ENCODE peak calls at places on chromosomes 6 and 20, in seven cellular contexts. One of them, this sample, is unnamed.

GRCh38 chr6:127118505-127119360 is at the start of gene RSPO3:
- DNase-seq in IMR-90: peak
- DNase-seq in H1: no peak
- DNase-seq in trophoblast cell: no peak
- DNase-seq in neuronal stem cell: peak
- DNase-seq in mesendoderm: peak
- DNase-seq in H9: peak
- DNase-seq in this sample: peak

GRCh38 chr6:79466222-79466834 is 70.9 kb downstream of the LCA5 start:
- DNase-seq in IMR-90: peak
- DNase-seq in neuronal stem cell: peak
- DNase-seq in trophoblast cell: no peak
- DNase-seq in mesendoderm: peak
- DNase-seq in H1: no peak
- DNase-seq in H9: no peak
- DNase-seq in this sample: peak

GRCh38 chr6:160039441-160039840 is 70.6 kb downstream of the IGF2R start:
- DNase-seq in H9: no peak
- DNase-seq in neuronal stem cell: no peak
- DNase-seq in mesendoderm: no peak
- DNase-seq in trophoblast cell: no peak
- DNase-seq in IMR-90: no peak
- DNase-seq in H1: no peak
- DNase-seq in this sample: no peak

GRCh38 chr20:20366896-20367680 is 816 bp upstream of the INSM1 start:
- DNase-seq in trophoblast cell: no peak
- DNase-seq in H9: peak
- DNase-seq in H1: no peak
- DNase-seq in IMR-90: no peak
- DNase-seq in mesendoderm: peak
- DNase-seq in neuronal stem cell: peak
- DNase-seq in this sample: no peak

GRCh38 chr20:54820392-54820791 is 345.0 kb downstream of the DOK5 start:
- DNase-seq in neuronal stem cell: no peak
- DNase-seq in IMR-90: no peak
- DNase-seq in H9: no peak
- DNase-seq in trophoblast cell: no peak
- DNase-seq in mesendoderm: no peak
- DNase-seq in H1: no peak
- DNase-seq in this sample: no peak

GRCh38 chr6:139027620-139028182 is 844 bp upstream of the ABRACL start:
- DNase-seq in neuronal stem cell: no peak
- DNase-seq in H1: no peak
- DNase-seq in H9: peak
- DNase-seq in IMR-90: peak
- DNase-seq in trophoblast cell: no peak
- DNase-seq in mesendoderm: peak
- DNase-seq in this sample: peak

GRCh38 chr6:17204548-17204947 is 76.6 kb upstream of the RBM24 start:
- DNase-seq in trophoblast cell: no peak
- DNase-seq in neuronal stem cell: no peak
- DNase-seq in H9: no peak
- DNase-seq in H1: no peak
- DNase-seq in mesendoderm: no peak
- DNase-seq in IMR-90: no peak
- DNase-seq in this sample: no peak

GRCh38 chr6:123802697-123803455 is 789 bp upstream of the NKAIN2 start:
- DNase-seq in neuronal stem cell: peak
- DNase-seq in IMR-90: peak
- DNase-seq in mesendoderm: peak
- DNase-seq in H1: peak
- DNase-seq in H9: peak
- DNase-seq in trophoblast cell: peak
- DNase-seq in this sample: peak

GRCh38 chr6:165001502-165002157 is 307.8 kb downstream of the C6orf118 start:
- DNase-seq in neuronal stem cell: no peak
- DNase-seq in H9: no peak
- DNase-seq in H1: no peak
- DNase-seq in IMR-90: no peak
- DNase-seq in trophoblast cell: no peak
- DNase-seq in mesendoderm: no peak
- DNase-seq in this sample: no peak

GRCh38 chr20:62117362-62117646 is 5.0 kb upstream of the LSM14B start:
- DNase-seq in trophoblast cell: no peak
- DNase-seq in H9: no peak
- DNase-seq in neuronal stem cell: no peak
- DNase-seq in mesendoderm: peak
- DNase-seq in H1: no peak
- DNase-seq in IMR-90: no peak
- DNase-seq in this sample: no peak

GRCh38 chr20:63082308-63082938 is 75.7 kb upstream of the BHLHE23 start:
- DNase-seq in mesendoderm: peak
- DNase-seq in trophoblast cell: peak
- DNase-seq in H1: no peak
- DNase-seq in H9: peak
- DNase-seq in IMR-90: peak
- DNase-seq in neuronal stem cell: peak
- DNase-seq in this sample: no peak

GRCh38 chr6:118588626-118589025 is 40.5 kb downstream of the PLN start:
- DNase-seq in IMR-90: peak
- DNase-seq in trophoblast cell: no peak
- DNase-seq in H9: no peak
- DNase-seq in H1: no peak
- DNase-seq in mesendoderm: no peak
- DNase-seq in neuronal stem cell: no peak
- DNase-seq in this sample: no peak

GRCh38 chr6:136173519-136174507 is 76.3 kb downstream of the MTFR2 start:
- DNase-seq in mesendoderm: peak
- DNase-seq in H9: no peak
- DNase-seq in IMR-90: peak
- DNase-seq in trophoblast cell: peak
- DNase-seq in H1: no peak
- DNase-seq in neuronal stem cell: no peak
- DNase-seq in this sample: peak

GRCh38 chr6:87155920-87156600 is 695 bp downstream of the ZNF292 start:
- DNase-seq in H9: peak
- DNase-seq in H1: no peak
- DNase-seq in neuronal stem cell: peak
- DNase-seq in mesendoderm: peak
- DNase-seq in trophoblast cell: peak
- DNase-seq in IMR-90: peak
- DNase-seq in this sample: peak

GRCh38 chr20:56411759-56412472 is at the start of gene CASS4:
- DNase-seq in trophoblast cell: no peak
- DNase-seq in IMR-90: peak
- DNase-seq in H9: no peak
- DNase-seq in neuronal stem cell: no peak
- DNase-seq in H1: no peak
- DNase-seq in mesendoderm: no peak
- DNase-seq in this sample: peak

GRCh38 chr6:5529015-5529414 is 267.7 kb downstream of the FARS2 start:
- DNase-seq in H9: no peak
- DNase-seq in mesendoderm: no peak
- DNase-seq in IMR-90: peak
- DNase-seq in H1: no peak
- DNase-seq in neuronal stem cell: no peak
- DNase-seq in trophoblast cell: no peak
- DNase-seq in this sample: no peak

GRCh38 chr6:24923885-24924401 is 11.8 kb downstream of the RIPOR2 start:
- DNase-seq in trophoblast cell: no peak
- DNase-seq in H9: peak
- DNase-seq in H1: no peak
- DNase-seq in neuronal stem cell: no peak
- DNase-seq in IMR-90: no peak
- DNase-seq in mesendoderm: peak
- DNase-seq in this sample: no peak

GRCh38 chr6:54805077-54805476 is 41.5 kb upstream of the FAM83B start:
- DNase-seq in H1: no peak
- DNase-seq in trophoblast cell: no peak
- DNase-seq in neuronal stem cell: no peak
- DNase-seq in IMR-90: peak
- DNase-seq in mesendoderm: peak
- DNase-seq in H9: no peak
- DNase-seq in this sample: no peak

GRCh38 chr6:17392978-17393334 is 439 bp upstream of the CAP2 start:
- DNase-seq in neuronal stem cell: no peak
- DNase-seq in trophoblast cell: no peak
- DNase-seq in H1: no peak
- DNase-seq in mesendoderm: no peak
- DNase-seq in H9: no peak
- DNase-seq in IMR-90: no peak
- DNase-seq in this sample: no peak

GRCh38 chr6:8857160-8857559 is 421.8 kb upstream of the SLC35B3 start:
- DNase-seq in H9: no peak
- DNase-seq in H1: no peak
- DNase-seq in mesendoderm: no peak
- DNase-seq in neuronal stem cell: no peak
- DNase-seq in trophoblast cell: no peak
- DNase-seq in IMR-90: no peak
- DNase-seq in this sample: no peak

GRCh38 chr20:57905448-57905847 is 195.6 kb upstream of the PMEPA1 start:
- DNase-seq in neuronal stem cell: no peak
- DNase-seq in H1: no peak
- DNase-seq in IMR-90: no peak
- DNase-seq in trophoblast cell: no peak
- DNase-seq in mesendoderm: no peak
- DNase-seq in H9: no peak
- DNase-seq in this sample: no peak

GRCh38 chr20:48904566-48905321 is 16.8 kb upstream of the ARFGEF2 start:
- DNase-seq in H1: no peak
- DNase-seq in neuronal stem cell: peak
- DNase-seq in IMR-90: peak
- DNase-seq in H9: peak
- DNase-seq in trophoblast cell: peak
- DNase-seq in mesendoderm: peak
- DNase-seq in this sample: peak

GRCh38 chr6:40672118-40672517 is 85.0 kb upstream of the LRFN2 start:
- DNase-seq in H1: no peak
- DNase-seq in H9: no peak
- DNase-seq in trophoblast cell: no peak
- DNase-seq in neuronal stem cell: no peak
- DNase-seq in IMR-90: no peak
- DNase-seq in mesendoderm: peak
- DNase-seq in this sample: no peak
- H2BK120ac ChIP-seq in H1: no peak
- H2BK120ac ChIP-seq in H9: no peak
- H2BK120ac ChIP-seq in trophoblast cell: no peak
- H2BK120ac ChIP-seq in neuronal stem cell: no peak
- H2BK120ac ChIP-seq in IMR-90: no peak
- H2BK120ac ChIP-seq in mesendoderm: no peak
- H2BK120ac ChIP-seq in this sample: no peak

GRCh38 chr6:142914371-142914770 is 30.6 kb downstream of the HIVEP2 start:
- DNase-seq in trophoblast cell: no peak
- DNase-seq in H1: no peak
- DNase-seq in H9: no peak
- DNase-seq in neuronal stem cell: no peak
- DNase-seq in mesendoderm: no peak
- DNase-seq in IMR-90: no peak
- DNase-seq in this sample: no peak

GRCh38 chr6:142912125-142912524 is 32.9 kb downstream of the HIVEP2 start:
- DNase-seq in neuronal stem cell: no peak
- DNase-seq in H1: no peak
- DNase-seq in IMR-90: no peak
- DNase-seq in H9: no peak
- DNase-seq in mesendoderm: no peak
- DNase-seq in trophoblast cell: no peak
- DNase-seq in this sample: no peak

GRCh38 chr6:142913511-142914047 is 31.4 kb downstream of the HIVEP2 start:
- DNase-seq in trophoblast cell: peak
- DNase-seq in IMR-90: no peak
- DNase-seq in H1: no peak
- DNase-seq in H9: no peak
- DNase-seq in mesendoderm: no peak
- DNase-seq in neuronal stem cell: no peak
- DNase-seq in this sample: no peak

GRCh38 chr6:142911395-142911794 is 33.6 kb downstream of the HIVEP2 start:
- DNase-seq in H9: no peak
- DNase-seq in neuronal stem cell: no peak
- DNase-seq in H1: no peak
- DNase-seq in trophoblast cell: no peak
- DNase-seq in IMR-90: no peak
- DNase-seq in mesendoderm: no peak
- DNase-seq in this sample: no peak

GRCh38 chr6:142913036-142913510 is 31.9 kb downstream of the HIVEP2 start:
- DNase-seq in IMR-90: no peak
- DNase-seq in H9: no peak
- DNase-seq in mesendoderm: no peak
- DNase-seq in trophoblast cell: no peak
- DNase-seq in neuronal stem cell: no peak
- DNase-seq in H1: no peak
- DNase-seq in this sample: no peak
- H3K27ac ChIP-seq in IMR-90: no peak
- H3K27ac ChIP-seq in H9: no peak
- H3K27ac ChIP-seq in mesendoderm: no peak
- H3K27ac ChIP-seq in trophoblast cell: no peak
- H3K27ac ChIP-seq in neuronal stem cell: no peak
- H3K27ac ChIP-seq in H1: no peak
- H3K27ac ChIP-seq in this sample: no peak

GRCh38 chr6:91033964-91034363 is 447.1 kb upstream of the MAP3K7 start:
- DNase-seq in trophoblast cell: no peak
- DNase-seq in neuronal stem cell: no peak
- DNase-seq in mesendoderm: peak
- DNase-seq in H1: no peak
- DNase-seq in H9: no peak
- DNase-seq in IMR-90: no peak
- DNase-seq in this sample: no peak
- H2BK120ac ChIP-seq in trophoblast cell: no peak
- H2BK120ac ChIP-seq in neuronal stem cell: no peak
- H2BK120ac ChIP-seq in mesendoderm: no peak
- H2BK120ac ChIP-seq in H1: no peak
- H2BK120ac ChIP-seq in H9: no peak
- H2BK120ac ChIP-seq in IMR-90: no peak
- H2BK120ac ChIP-seq in this sample: no peak

DNA sequence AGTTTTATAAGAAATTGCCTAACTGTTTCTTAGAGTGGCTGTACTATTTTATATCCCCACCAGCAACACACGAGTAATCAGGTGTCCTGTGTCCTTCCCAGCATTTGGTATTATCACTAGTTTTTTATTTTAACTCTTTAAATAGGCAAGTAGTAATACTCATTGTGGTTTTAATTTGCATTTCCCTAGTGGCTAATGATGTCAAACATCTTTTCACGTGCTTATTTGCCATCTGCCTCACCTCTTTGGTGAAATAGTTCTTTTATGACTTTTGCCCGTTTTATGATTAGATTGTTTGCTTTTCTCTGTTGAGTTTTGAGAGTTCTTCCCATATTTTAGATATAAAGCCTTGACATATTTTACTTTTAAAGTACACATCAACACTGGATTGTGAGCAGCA is 57.8 kb downstream of the GCLC start:
- DNase-seq in IMR-90: no peak
- DNase-seq in mesendoderm: no peak
- DNase-seq in trophoblast cell: no peak
- DNase-seq in H9: no peak
- DNase-seq in neuronal stem cell: no peak
- DNase-seq in H1: no peak
- DNase-seq in this sample: no peak
- H3K27ac ChIP-seq in IMR-90: no peak
- H3K27ac ChIP-seq in mesendoderm: no peak
- H3K27ac ChIP-seq in trophoblast cell: no peak
- H3K27ac ChIP-seq in H9: no peak
- H3K27ac ChIP-seq in neuronal stem cell: no peak
- H3K27ac ChIP-seq in H1: no peak
- H3K27ac ChIP-seq in this sample: no peak

This sample was measured in mesenchymal stem cell.